ENCODE peak calls at places on chromosomes 5 and 9, in five cellular contexts. Y is NCI-H226; N is stimulated activated CD4-positive, alpha-beta T cell treated with anti-CD3 and anti-CD28 coated beads, Interleukin-12 subunit alpha, Interleukin-12 subunit beta, amount 100 ng/mL, for 4 hours; T is foreskin fibroblast; H is adipocyte. J is an unnamed sample.

GRCh38 chr5:151497391-151498002 is 50.1 kb downstream of the SLC36A1 start:
- DNase-seq in T (peak), H (peak), Y (no peak), N (no peak), J (no peak)

GRCh38 chr5:67808340-67808739 is 407.2 kb upstream of the PIK3R1 start:
- DNase-seq in T (no peak), H (no peak), N (no peak), Y (no peak), J (no peak)

GRCh38 chr5:168047043-168047668 is 244.3 kb upstream of the WWC1 start:
- DNase-seq in Y (peak), H (peak), T (peak), N (no peak), J (no peak)

GRCh38 chr5:142319105-142319504 is 5.7 kb downstream of the SPRY4 start:
- DNase-seq in T (peak), N (no peak), H (peak), Y (no peak), J (no peak)

GRCh38 chr5:174501461-174502069 is 222.8 kb upstream of the MSX2 start:
- DNase-seq in N (no peak), T (peak), H (no peak), Y (no peak), J (no peak)

GRCh38 chr5:151048526-151048925 is 28.1 kb downstream of the GPX3 start:
- DNase-seq in H (no peak), N (no peak), T (peak), Y (no peak), J (no peak)

GRCh38 chr5:151664694-151665583 is 21.8 kb downstream of the SPARC start:
- DNase-seq in Y (no peak), T (peak), H (peak), N (no peak), J (no peak)

GRCh38 chr5:166342330-166342891 is 1949.0 kb upstream of the WWC1 start:
- DNase-seq in T (no peak), Y (no peak), N (no peak), H (no peak), J (no peak)

GRCh38 chr5:170809551-170809950 is 26.0 kb downstream of the GABRP start:
- DNase-seq in H (peak), T (peak), Y (peak), N (no peak), J (peak)

GRCh38 chr9:114774504-114774903 is 31.3 kb downstream of the TNFSF15 start:
- DNase-seq in T (no peak), N (no peak), H (no peak), Y (no peak), J (no peak)

GRCh38 chr9:132995906-132996305 is 17.4 kb downstream of the GFI1B start:
- DNase-seq in H (no peak), T (no peak), Y (no peak), N (no peak), J (peak)

GRCh38 chr5:76855961-76856360 is 6.1 kb downstream of the S100Z start:
- DNase-seq in T (no peak), N (no peak), Y (no peak), H (no peak), J (peak)

GRCh38 chr5:179870403-179870903 is 11.8 kb upstream of the MRNIP start:
- DNase-seq in T (no peak), H (peak), N (no peak), Y (no peak), J (no peak)

GRCh38 chr5:9337908-9338307 is 208.0 kb downstream of the SEMA5A start:
- DNase-seq in N (no peak), Y (peak), T (peak), H (peak), J (no peak)